ENCODE peak calls at places on chromosome X, in four cellular contexts. B, N, T and H are unnamed samples.

GRCh38 chrX:68504237-68504636 is 5.4 kb downstream of the YIPF6 start:
- DNase-seq in B (peak), N (no peak), T (peak), H (peak)

GRCh38 chrX:100447563-100448397 is 37.7 kb upstream of the PCDH19 start:
- DNase-seq in B (no peak), N (peak), T (peak), H (peak)

GRCh38 chrX:45879512-45879911 is 665.7 kb downstream of the ZNF674 start:
- DNase-seq in B (no peak), N (no peak), T (no peak), H (no peak)

GRCh38 chrX:13428055-13428786 is 108.4 kb upstream of the ATXN3L start:
- DNase-seq in B (peak), N (no peak), T (peak), H (peak)

GRCh38 chrX:108018659-108019381 is 26.0 kb upstream of the VSIG1 start:
- DNase-seq in B (no peak), N (no peak), T (no peak), H (no peak)

GRCh38 chrX:27555514-27555913 is 34.6 kb upstream of the DCAF8L2 start:
- DNase-seq in B (peak), N (no peak), T (peak), H (no peak)

GRCh38 chrX:69285401-69285871 is 120.2 kb upstream of the PJA1 start:
- DNase-seq in B (no peak), N (no peak), T (no peak), H (no peak)

GRCh38 chrX:41491267-41492004 is 44.3 kb downstream of the NYX start:
- DNase-seq in B (peak), N (no peak), T (peak), H (peak)

GRCh38 chrX:155027509-155028066 is 944 bp downstream of the FUNDC2 start:
- DNase-seq in B (peak), N (no peak), T (peak), H (peak)

GRCh38 chrX:70262952-70263567 is 3.1 kb upstream of the P2RY4 start:
- DNase-seq in B (peak), N (peak), T (peak), H (peak)

GRCh38 chrX:3066555-3066954 is 25.3 kb downstream of the ARSF start:
- DNase-seq in B (peak), N (peak), T (no peak), H (no peak)

GRCh38 chrX:11329016-11329415 is 35.8 kb downstream of the AMELX start:
- DNase-seq in B (peak), N (no peak), T (peak), H (peak)

GRCh38 chrX:153551135-153551534 is 33.7 kb downstream of the ATP2B3 start:
- DNase-seq in B (no peak), N (no peak), T (peak), H (peak)

GRCh38 chrX:16946971-16947562 is 609 bp downstream of the REPS2 start:
- DNase-seq in B (no peak), N (peak), T (no peak), H (no peak)

GRCh38 chrX:10111364-10112148 is 45.2 kb upstream of the CLCN4 start:
- DNase-seq in B (no peak), N (no peak), T (no peak), H (no peak)

GRCh38 chrX:136658151-136658550 is 10.2 kb downstream of the CD40LG start:
- DNase-seq in B (no peak), N (no peak), T (no peak), H (no peak)

GRCh38 chrX:154452823-154453222 is 5.3 kb upstream of the PLXNA3 start:
- DNase-seq in B (no peak), N (no peak), T (no peak), H (no peak)

GRCh38 chrX:154369453-154370299 is 4.8 kb downstream of the FLNA start:
- DNase-seq in B (peak), N (peak), T (peak), H (peak)

GRCh38 chrX:44927398-44927797 is 54.4 kb downstream of the KDM6A start:
- DNase-seq in B (no peak), N (no peak), T (no peak), H (no peak)

GRCh38 chrX:55143621-55144020 is 54.8 kb downstream of the PAGE2 start:
- DNase-seq in B (no peak), N (no peak), T (no peak), H (no peak)

GRCh38 chrX:38574858-38575257 is 13.5 kb downstream of the TSPAN7 start:
- DNase-seq in B (no peak), N (no peak), T (no peak), H (no peak)

GRCh38 chrX:114046695-114047279 is 537.1 kb upstream of the HTR2C start:
- DNase-seq in B (no peak), N (no peak), T (no peak), H (no peak)

GRCh38 chrX:137483554-137483953 is 82.4 kb upstream of the ZIC3 start:
- DNase-seq in B (no peak), N (no peak), T (no peak), H (no peak)

GRCh38 chrX:119187298-119187697 is 48.8 kb upstream of the PGRMC1 start:
- DNase-seq in B (no peak), N (no peak), T (no peak), H (no peak)

GRCh38 chrX:47643926-47644325 is 6.4 kb downstream of the ELK1 start:
- DNase-seq in B (no peak), N (no peak), T (peak), H (no peak)

GRCh38 chrX:107672955-107673378 is 44.7 kb downstream of the PRPS1 start:
- DNase-seq in B (peak), N (peak), T (peak), H (peak)

GRCh38 chrX:138858946-138859345 is 147.4 kb upstream of the FGF13 start:
- DNase-seq in B (peak), N (no peak), T (no peak), H (no peak)

GRCh38 chrX:9048801-9049200 is 14.9 kb upstream of the FAM9B start:
- DNase-seq in B (peak), N (no peak), T (peak), H (no peak)

GRCh38 chrX:148811236-148811635 is 310.8 kb downstream of the AFF2 start:
- DNase-seq in B (peak), N (no peak), T (peak), H (no peak)

GRCh38 chrX:10685923-10686595 is 65.7 kb upstream of the MID1 start:
- DNase-seq in B (no peak), N (no peak), T (peak), H (peak)

GRCh38 chrX:132741706-132742105 is 216.7 kb downstream of the HS6ST2 start:
- DNase-seq in B (no peak), N (no peak), T (peak), H (no peak)

GRCh38 chrX:39753296-39753996 is 344.3 kb downstream of the BCOR start:
- DNase-seq in B (peak), N (no peak), T (no peak), H (no peak)

DNA sequence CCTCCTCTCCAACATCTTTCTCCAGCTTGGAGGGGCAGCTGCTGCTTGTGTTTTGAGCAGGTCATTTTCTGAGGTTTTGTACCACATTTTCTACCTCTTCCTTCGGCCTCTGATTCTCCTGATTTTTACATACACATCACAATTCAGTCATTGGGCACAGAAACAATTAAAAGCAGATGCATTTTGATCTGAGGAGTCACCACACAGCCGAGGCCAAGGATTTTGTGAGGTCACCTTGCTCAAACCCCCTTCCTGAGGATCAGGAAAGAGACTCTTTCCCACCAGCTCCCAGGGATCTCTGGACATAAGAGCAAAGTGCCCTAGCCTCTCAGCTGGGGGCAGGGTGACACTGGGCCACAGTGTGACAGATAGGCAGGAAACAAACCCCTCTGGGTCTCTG is 5.4 kb upstream of the FATE1 start:
- DNase-seq in B (no peak), N (no peak), T (peak), H (no peak)
- TF ChIP-seq CTCF in B (no peak), N (no peak), T (no peak), H (no peak)

GRCh38 chrX:140524556-140524955 is 19.7 kb upstream of the SOX3 start:
- DNase-seq in B (peak), N (no peak), T (no peak), H (no peak)

GRCh38 chrX:140525448-140525847 is 20.6 kb upstream of the SOX3 start:
- DNase-seq in B (peak), N (no peak), T (peak), H (no peak)

GRCh38 chrX:140521393-140521792 is 16.5 kb upstream of the SOX3 start:
- DNase-seq in B (no peak), N (no peak), T (no peak), H (no peak)

DNA sequence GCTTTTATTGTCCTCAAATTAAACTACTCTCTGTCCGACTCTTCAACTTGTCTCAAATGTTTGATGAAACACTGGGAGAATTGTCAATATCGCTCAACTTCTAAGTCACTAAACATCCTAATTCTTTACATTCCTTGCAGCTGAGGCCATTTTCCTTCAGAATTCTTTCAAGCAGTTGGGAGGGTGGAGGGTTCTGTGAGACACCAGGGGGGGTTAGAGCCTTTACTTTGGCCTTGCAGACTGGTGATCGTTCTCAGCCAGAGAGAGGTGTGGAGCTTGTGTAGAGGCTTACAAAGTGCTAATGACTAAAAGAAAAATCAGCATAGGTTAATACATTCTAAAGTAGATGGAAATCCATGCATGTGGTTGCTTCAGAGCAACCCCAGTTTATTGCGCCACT is 21.3 kb upstream of the SOX3 start:
- DNase-seq in B (peak), N (no peak), T (no peak), H (no peak)
- TF ChIP-seq CTCF in B (no peak), N (no peak), T (no peak), H (no peak)

DNA sequence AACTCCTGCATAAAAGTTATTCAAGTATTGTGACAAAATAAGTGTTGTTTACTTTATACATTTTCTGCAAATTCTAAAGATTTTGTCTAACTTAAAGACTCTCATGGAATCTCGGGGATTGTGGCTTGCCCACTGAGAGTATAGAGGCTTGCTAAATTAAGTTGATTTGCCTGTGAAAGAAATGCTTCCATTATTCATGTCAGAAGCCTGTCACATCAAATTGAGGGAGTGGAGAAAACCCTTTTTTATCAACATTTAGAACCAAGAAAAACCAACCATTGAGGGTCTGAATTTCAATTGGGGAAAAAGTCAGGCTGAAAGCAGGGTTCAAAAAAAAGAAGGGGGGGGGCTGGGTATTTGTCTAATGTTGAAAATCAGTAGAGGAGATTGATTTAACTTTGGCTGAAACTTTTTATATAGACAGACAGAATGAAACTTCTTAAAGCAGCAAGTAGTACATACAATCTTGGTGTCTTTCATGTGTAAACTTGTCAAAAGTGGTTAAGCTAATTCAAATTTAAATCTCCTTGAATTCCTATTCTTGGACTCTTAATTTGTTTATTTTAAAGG is 144.8 kb upstream of the CXorf66 start:
- DNase-seq in B (no peak), N (no peak), T (no peak), H (no peak)
- TF ChIP-seq CTCF in B (no peak), N (no peak), T (no peak), H (no peak)

DNA sequence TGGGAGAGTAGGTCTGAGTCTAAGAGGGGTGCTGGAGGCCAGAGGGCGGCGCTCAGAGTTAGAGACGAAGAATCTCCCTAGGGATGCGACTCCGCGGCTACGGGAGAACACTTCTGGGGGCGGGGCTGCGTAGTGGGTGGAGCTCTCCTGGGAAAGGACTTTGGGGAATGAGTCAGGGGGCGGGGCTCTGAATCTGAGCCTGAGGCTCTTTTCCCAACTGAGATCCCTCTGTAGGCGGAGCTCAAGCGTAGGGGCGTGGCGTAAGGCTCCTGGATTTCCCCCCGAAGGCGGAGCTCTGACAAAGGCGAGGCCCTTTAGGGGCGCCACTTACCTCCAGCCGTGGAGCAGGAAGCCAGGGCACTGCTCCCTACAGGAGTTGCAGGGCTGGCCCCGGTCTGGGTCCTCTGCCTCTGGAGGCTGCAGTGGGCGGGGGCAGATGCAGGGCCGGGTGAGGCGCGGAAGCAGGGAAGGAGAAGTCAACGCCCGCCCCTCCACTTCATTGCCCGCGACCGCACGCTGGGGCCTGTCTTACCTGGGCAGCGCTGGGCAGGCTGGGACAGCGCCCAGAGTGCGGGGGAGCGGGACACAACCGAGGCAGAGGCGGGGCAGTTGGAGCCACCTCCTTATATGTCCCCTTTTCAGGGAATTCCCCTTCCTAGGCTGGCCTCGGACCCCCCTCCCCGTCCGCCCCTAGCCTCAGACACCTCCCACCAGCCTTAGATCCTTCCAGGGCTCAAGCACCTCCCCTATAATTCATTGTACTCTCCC is 1.7 kb downstream of the PRICKLE3 start:
- DNase-seq in B (peak), N (peak), T (peak), H (peak)
- TF ChIP-seq CTCF in B (no peak), N (no peak), T (no peak), H (no peak)

DNA sequence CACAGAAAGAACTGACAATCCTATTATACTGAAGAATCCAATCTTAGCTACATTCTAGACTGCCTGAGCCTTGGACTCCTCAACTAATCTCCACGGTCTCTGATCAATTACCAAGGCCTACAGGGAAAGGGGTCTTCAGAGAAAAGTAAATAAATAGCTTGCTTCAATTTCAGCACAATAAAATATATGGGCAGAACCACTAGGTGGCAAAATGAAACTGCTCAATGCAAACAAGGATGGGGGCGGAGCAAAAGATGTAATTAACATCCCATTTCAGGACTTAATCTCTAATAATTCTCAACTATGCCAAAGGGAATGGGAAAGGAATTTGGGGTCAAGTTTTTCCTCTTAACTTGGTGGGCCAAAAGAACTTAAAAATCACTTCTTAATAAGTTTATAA is 78.4 kb upstream of the MAP3K15 start:
- DNase-seq in B (peak), N (no peak), T (peak), H (peak)
- TF ChIP-seq CTCF in B (peak), N (peak), T (peak), H (peak)

DNA sequence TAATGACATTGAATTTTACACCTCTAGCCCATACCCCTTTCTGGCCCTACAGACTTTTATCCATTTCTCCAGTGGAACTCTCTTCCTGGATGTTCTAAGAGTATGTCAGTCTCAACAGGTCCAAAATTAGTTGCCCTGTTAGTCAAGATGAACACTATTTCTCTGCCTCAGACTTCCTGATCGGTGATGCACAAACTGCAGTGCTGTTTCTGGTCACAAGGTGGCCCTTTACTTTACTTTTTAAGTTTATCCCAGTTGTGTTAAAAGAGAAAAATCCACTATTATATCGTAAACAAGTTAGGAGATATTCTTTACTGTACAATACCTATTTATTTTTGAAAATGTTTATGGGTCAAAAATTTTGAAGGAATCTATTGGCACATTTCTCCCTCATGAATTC is 13.1 kb downstream of the TCEAL7 start:
- DNase-seq in B (no peak), N (peak), T (peak), H (peak)
- TF ChIP-seq CTCF in B (peak), N (peak), T (peak), H (peak)

GRCh38 chrX:53683556-53684414 is 2.7 kb downstream of the HUWE1 start:
- DNase-seq in B (peak), N (peak), T (peak), H (peak)

GRCh38 chrX:53674581-53674980 is 11.9 kb downstream of the HUWE1 start:
- DNase-seq in B (peak), N (no peak), T (no peak), H (no peak)

GRCh38 chrX:53681661-53682060 is 4.9 kb downstream of the HUWE1 start:
- DNase-seq in B (peak), N (no peak), T (peak), H (no peak)

GRCh38 chrX:53682885-53683555 is 3.5 kb downstream of the HUWE1 start:
- DNase-seq in B (peak), N (peak), T (peak), H (peak)

DNA sequence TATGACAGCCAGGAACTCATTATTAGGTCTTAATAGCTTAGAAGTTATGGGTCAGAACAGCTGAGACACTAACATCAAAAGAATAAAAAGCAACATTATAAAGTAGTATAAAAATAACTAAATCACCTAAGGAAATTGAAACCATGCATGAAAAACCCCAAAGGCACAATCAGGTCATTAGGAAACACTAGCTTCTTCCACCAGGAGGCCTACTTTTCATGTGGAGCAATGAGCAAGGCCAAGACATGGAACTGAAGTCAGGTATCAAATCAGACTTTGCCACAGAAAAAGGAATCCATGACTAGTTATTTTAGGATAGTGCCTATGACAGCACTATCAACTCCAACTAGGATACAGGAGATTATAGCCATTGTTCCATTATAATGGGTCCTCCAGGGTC is 7.9 kb downstream of the HUWE1 start:
- DNase-seq in B (no peak), N (no peak), T (peak), H (no peak)
- TF ChIP-seq CTCF in B (peak), N (no peak), T (peak), H (peak)